ENCODE peak calls at places on chromosomes 5 and 9, in nine cellular contexts. B is CD8-positive, alpha-beta T cell; P is H1; G is HCT116; E is mesendoderm; Y is heart left ventricle; V is stomach; I is breast epithelium; X is MM.1S. W is an unnamed sample. For H3K4me1 and H3K36me3, the result is how much of the 10 kb centered on the place peaks cover.

GRCh38 chr9:95645992-95646391 is 129.2 kb upstream of the PTCH1 start:
- DNase-seq in B (no peak), P (no peak), G (no peak), E (no peak), Y (no peak), V (no peak), I (no peak), X (no peak), W (no peak)

GRCh38 chr5:173452098-173452497 is 123.9 kb upstream of the STC2 start:
- DNase-seq in B (no peak), P (no peak), G (peak), E (peak), Y (peak), V (no peak), I (no peak), X (no peak), W (no peak)

GRCh38 chr5:150499437-150499956 is 8.4 kb upstream of the NDST1 start:
- DNase-seq in B (no peak), P (no peak), G (no peak), E (peak), Y (no peak), V (no peak), I (no peak), X (no peak), W (no peak)

GRCh38 chr5:36070687-36071571 is 4.2 kb upstream of the UGT3A2 start:
- DNase-seq in B (no peak), P (no peak), G (no peak), E (no peak), Y (no peak), V (no peak), I (no peak), X (peak), W (no peak)

GRCh38 chr5:181039471-181039870 is 595 bp upstream of the BTNL9 start:
- DNase-seq in B (no peak), P (no peak), G (no peak), E (no peak), Y (no peak), V (no peak), I (no peak), X (no peak), W (no peak)

GRCh38 chr9:95230046-95230445 is 87.5 kb downstream of the FANCC start:
- DNase-seq in B (no peak), P (no peak), G (no peak), E (no peak), Y (no peak), V (no peak), I (no peak), X (no peak), W (no peak)

GRCh38 chr5:16596541-16596940 is 20.3 kb downstream of the RETREG1 start:
- DNase-seq in B (no peak), P (no peak), G (no peak), E (no peak), Y (peak), V (no peak), I (no peak), X (no peak), W (no peak)

GRCh38 chr5:8458038-8458383 is 589.1 kb downstream of the MTRR start:
- DNase-seq in B (no peak), P (no peak), G (no peak), E (no peak), Y (no peak), V (no peak), I (no peak), X (no peak), W (no peak)

GRCh38 chr9:89891221-89892052 is 286.6 kb downstream of the GADD45G start:
- DNase-seq in B (no peak), P (no peak), G (no peak), E (no peak), Y (peak), V (peak), I (no peak), X (no peak), W (no peak)

GRCh38 chr5:43486353-43486752 is 2.7 kb upstream of the TMEM267 start:
- DNase-seq in B (no peak), P (no peak), G (no peak), E (no peak), Y (no peak), V (no peak), I (no peak), X (no peak), W (no peak)

GRCh38 chr5:1110930-1111726 is 735 bp downstream of the SLC12A7 start:
- DNase-seq in B (no peak), P (no peak), G (no peak), E (peak), Y (peak), V (no peak), I (no peak), X (no peak), W (no peak)

GRCh38 chr5:42595597-42595996 is 161.0 kb upstream of the CCDC152 start:
- DNase-seq in B (no peak), P (no peak), G (no peak), E (peak), Y (no peak), V (no peak), I (no peak), X (no peak), W (no peak)

GRCh38 chr9:8560560-8561525 is 761.3 kb upstream of the DMAC1 start:
- DNase-seq in B (no peak), P (no peak), G (no peak), E (peak), Y (no peak), V (no peak), I (no peak), X (no peak), W (no peak)

GRCh38 chr9:89956331-89956730 is 351.5 kb downstream of the GADD45G start:
- DNase-seq in B (no peak), P (no peak), G (no peak), E (no peak), Y (no peak), V (no peak), I (no peak), X (no peak), W (no peak)

GRCh38 chr9:33154368-33154767 is 12.8 kb downstream of the B4GALT1 start:
- DNase-seq in B (no peak), P (no peak), G (no peak), E (no peak), Y (no peak), V (no peak), I (no peak), X (peak), W (no peak)

GRCh38 chr9:91211919-91212318 is 149.8 kb downstream of the AUH start:
- DNase-seq in B (no peak), P (no peak), G (no peak), E (no peak), Y (no peak), V (peak), I (no peak), X (no peak), W (no peak)

GRCh38 chr5:146561711-146562110 is 45.7 kb upstream of the GPR151 start:
- DNase-seq in B (no peak), P (no peak), G (no peak), E (no peak), Y (no peak), V (no peak), I (no peak), X (no peak), W (no peak)

GRCh38 chr5:174436805-174437204 is 287.6 kb upstream of the MSX2 start:
- DNase-seq in B (no peak), P (no peak), G (no peak), E (no peak), Y (no peak), V (no peak), I (no peak), X (no peak), W (no peak)

GRCh38 chr5:190366-191035 is 794 bp upstream of the LRRC14B start:
- DNase-seq in B (no peak), P (no peak), G (no peak), E (no peak), Y (no peak), V (no peak), I (no peak), X (peak), W (no peak)

GRCh38 chr9:123778232-123778902 is 151.6 kb downstream of the DENND1A start:
- DNase-seq in B (no peak), P (no peak), G (no peak), E (peak), Y (no peak), V (no peak), I (no peak), X (no peak), W (no peak)

GRCh38 chr5:3195991-3196390 is 399.6 kb upstream of the IRX1 start:
- DNase-seq in B (no peak), P (no peak), G (no peak), E (peak), Y (no peak), V (no peak), I (no peak), X (no peak), W (no peak)

DNA sequence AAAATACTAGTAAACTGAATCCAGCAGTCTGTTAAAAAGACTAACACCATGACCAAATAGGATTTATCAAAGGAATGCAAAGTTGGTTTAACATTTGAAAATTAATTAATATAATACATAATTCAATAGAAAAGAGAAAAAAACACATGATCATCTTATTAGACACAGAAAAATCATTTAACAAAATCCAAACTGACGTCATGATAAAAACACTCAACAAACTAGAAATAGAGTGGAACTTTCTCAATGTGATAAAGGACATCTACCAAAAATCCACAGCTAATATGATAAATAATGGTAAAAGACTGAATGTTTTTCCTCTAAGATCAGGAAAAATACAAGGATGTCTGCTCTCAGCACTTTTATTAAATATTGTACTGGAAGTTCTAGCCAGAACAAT is 40.4 kb upstream of the KCNIP1 start:
- DNase-seq in B (no peak), P (no peak), G (no peak), E (no peak), Y (no peak), V (no peak), I (no peak), X (no peak), W (no peak)
- H3K27ac ChIP-seq in B (no peak), P (no peak), G (no peak), E (no peak), Y (no peak), V (no peak), I (no peak), X (no peak), W (no peak)

DNA sequence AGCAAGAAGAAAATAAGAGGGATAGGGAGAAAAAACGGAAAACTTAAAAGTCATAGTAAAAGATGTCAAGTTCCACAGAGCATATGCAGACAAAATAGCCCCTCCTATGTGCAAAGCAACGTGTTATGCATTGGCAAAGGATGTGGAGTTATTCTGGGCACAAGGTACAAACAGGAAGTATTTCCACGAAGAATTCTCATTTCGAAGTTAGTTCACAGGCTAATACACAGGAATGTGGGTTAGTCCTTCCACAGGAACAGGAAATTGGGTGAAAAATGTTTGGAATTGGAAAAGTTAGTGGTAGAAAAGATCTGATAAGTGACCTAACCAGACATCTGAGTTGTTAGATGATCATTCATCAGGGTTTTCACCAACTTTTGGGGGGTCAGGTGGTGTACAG is 326.6 kb downstream of the EBF1 start:
- DNase-seq in B (no peak), P (no peak), G (no peak), E (peak), Y (no peak), V (no peak), I (no peak), X (no peak), W (no peak)
- H3K4me1 ChIP-seq in B (under half), P (under half), G (under half), E (under half), Y (half or more), V (under half), I (under half), X (under half), W (half or more)

DNA sequence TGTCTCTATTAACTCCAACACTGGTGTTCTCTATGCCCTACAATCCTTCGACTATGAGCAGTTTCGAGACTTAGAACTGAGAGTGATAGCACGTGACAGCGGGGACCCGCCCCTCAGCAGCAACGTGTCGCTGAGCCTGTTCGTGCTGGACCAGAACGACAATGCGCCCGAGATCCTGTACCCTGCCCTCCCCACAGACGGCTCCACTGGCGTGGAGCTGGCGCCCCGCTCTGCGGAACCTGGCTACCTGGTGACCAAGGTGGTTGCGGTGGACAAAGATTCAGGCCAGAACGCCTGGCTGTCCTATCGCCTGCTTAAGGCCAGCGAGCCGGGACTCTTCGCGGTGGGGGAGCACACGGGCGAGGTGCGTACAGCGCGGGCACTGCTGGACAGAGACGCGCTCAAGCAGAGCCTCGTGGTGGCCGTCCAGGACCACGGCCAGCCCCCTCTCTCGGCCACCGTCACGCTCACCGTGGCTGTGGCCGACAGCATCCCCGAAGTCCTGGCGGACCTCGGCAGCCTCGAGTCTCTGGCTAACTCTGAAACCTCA is 2.0 kb downstream of the PCDHGA11 start:
- DNase-seq in B (no peak), P (no peak), G (no peak), E (no peak), Y (no peak), V (no peak), I (no peak), X (no peak), W (no peak)
- H3K36me3 ChIP-seq in B (under half), P (under half), G (under half), E (under half), Y (under half), V (under half), I (under half), X (under half), W (under half)

GRCh38 chr5:136726506-136726905 is 361.2 kb upstream of the TRPC7 start:
- DNase-seq in B (no peak), P (no peak), G (no peak), E (no peak), Y (no peak), V (no peak), I (no peak), X (no peak), W (no peak)

GRCh38 chr5:136731241-136731885 is 366.0 kb upstream of the TRPC7 start:
- DNase-seq in B (no peak), P (no peak), G (no peak), E (no peak), Y (no peak), V (no peak), I (no peak), X (no peak), W (no peak)

GRCh38 chr5:136729901-136730355 is 364.6 kb upstream of the TRPC7 start:
- DNase-seq in B (no peak), P (no peak), G (peak), E (no peak), Y (no peak), V (no peak), I (no peak), X (no peak), W (no peak)

GRCh38 chr5:136734638-136735037 is 369.3 kb upstream of the TRPC7 start:
- DNase-seq in B (no peak), P (no peak), G (no peak), E (peak), Y (no peak), V (no peak), I (no peak), X (no peak), W (no peak)

GRCh38 chr5:136730426-136730825 is 365.1 kb upstream of the TRPC7 start:
- DNase-seq in B (no peak), P (no peak), G (no peak), E (no peak), Y (no peak), V (no peak), I (no peak), X (no peak), W (no peak)
- H3K27ac ChIP-seq in B (no peak), P (no peak), G (peak), E (no peak), Y (no peak), V (no peak), I (peak), X (no peak), W (no peak)

GRCh38 chr5:55429221-55429620 is 105.5 kb downstream of the PLPP1 start:
- DNase-seq in B (no peak), P (no peak), G (no peak), E (peak), Y (no peak), V (no peak), I (no peak), X (no peak), W (no peak)
- H3K4me1 ChIP-seq in B (under half), P (under half), G (under half), E (under half), Y (under half), V (under half), I (under half), X (under half), W (under half)

DNA sequence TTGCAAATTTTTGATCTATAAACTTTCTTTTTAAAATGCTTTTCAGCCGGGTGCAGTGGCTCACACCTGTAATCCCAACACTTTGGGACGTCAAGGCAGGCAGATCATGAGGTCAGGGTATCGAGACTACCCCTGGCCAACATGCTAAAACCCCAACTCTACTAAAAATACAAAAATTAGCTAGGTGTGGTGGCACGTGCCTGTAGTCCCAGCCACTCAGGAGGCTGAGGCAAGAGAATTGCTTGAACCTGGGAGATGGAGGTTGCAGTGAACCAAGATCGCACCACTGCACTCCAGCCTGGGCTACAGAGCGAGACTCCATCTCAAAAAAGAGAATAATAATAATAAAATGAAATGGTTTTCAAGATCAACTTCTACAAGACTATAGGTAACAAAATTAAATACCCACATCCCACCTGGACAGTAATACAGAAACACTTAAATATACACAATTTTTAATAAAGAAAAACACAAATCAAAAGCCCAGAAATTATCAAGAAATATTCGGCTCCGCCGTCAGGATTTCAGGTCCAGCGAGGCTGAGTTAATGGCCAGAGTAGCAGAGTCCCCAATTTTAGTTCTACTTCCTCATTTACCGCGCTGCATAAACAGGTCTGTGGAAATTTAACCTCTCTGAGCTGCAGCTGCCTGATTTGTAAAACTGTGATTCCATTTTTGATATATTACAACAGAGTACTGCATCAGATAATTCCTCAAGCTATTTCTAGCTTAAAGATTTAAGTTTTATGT is 4.0 kb downstream of the TUT7 start:
- DNase-seq in B (no peak), P (no peak), G (no peak), E (no peak), Y (no peak), V (no peak), I (no peak), X (no peak), W (no peak)
- H3K36me3 ChIP-seq in B (under half), P (under half), G (under half), E (under half), Y (under half), V (under half), I (under half), X (under half), W (under half)

DNA sequence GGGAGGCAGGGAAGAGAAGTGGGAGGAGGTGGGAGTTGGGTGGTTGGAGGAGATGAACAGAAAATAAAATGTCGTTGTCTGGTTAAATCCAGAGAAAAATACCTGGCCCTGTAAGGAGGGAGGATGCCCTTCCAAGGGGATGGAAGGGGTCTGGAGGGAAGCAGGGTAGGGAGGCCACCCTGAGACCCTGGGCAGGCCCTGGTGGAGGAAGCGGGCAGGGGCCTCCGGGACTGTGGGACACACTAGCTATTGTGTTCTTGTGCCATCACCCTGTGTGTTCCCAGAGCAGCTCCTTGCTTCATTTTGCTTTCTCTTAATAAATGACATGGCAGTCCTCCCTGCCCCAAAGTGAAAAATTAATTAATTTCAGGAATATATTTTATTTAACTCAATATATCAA is 11.8 kb upstream of the CD180 start:
- DNase-seq in B (no peak), P (no peak), G (no peak), E (no peak), Y (no peak), V (no peak), I (no peak), X (no peak), W (no peak)
- H3K27ac ChIP-seq in B (no peak), P (no peak), G (no peak), E (no peak), Y (no peak), V (no peak), I (peak), X (no peak), W (no peak)